ENCODE peak calls at places on chromosomes 7 and 10, in ten cellular contexts. One of them, this sample, is unnamed.

GRCh38 chr7:128361463-128362441 is at the start of gene PRRT4:
- DNase-seq in fibroblast of lung: no peak
- DNase-seq in HT-29: no peak
- DNase-seq in NCI-H1092 treated with DMSO at 0.1 percent for 48 hours: peak
- DNase-seq in NT2/D1: no peak
- DNase-seq in M059J: no peak
- DNase-seq in stimulated activated CD4-positive, alpha-beta T cell treated with anti-CD3 and anti-CD28 coated beads, Interleukin-15, amount 100 ng/mL, for 24 hours: peak
- DNase-seq in pancreas: peak
- DNase-seq in GM03348: peak
- DNase-seq in NCI-H774: no peak
- DNase-seq in this sample: no peak

GRCh38 chr10:50538473-50539398 is 85.0 kb downstream of the SGMS1 start:
- DNase-seq in fibroblast of lung: no peak
- DNase-seq in HT-29: no peak
- DNase-seq in NCI-H1092 treated with DMSO at 0.1 percent for 48 hours: no peak
- DNase-seq in NT2/D1: no peak
- DNase-seq in M059J: no peak
- DNase-seq in stimulated activated CD4-positive, alpha-beta T cell treated with anti-CD3 and anti-CD28 coated beads, Interleukin-15, amount 100 ng/mL, for 24 hours: peak
- DNase-seq in pancreas: no peak
- DNase-seq in GM03348: no peak
- DNase-seq in NCI-H774: no peak
- DNase-seq in this sample: peak

GRCh38 chr7:64504581-64505120 is 58.2 kb downstream of the ZNF680 start:
- DNase-seq in fibroblast of lung: no peak
- DNase-seq in HT-29: no peak
- DNase-seq in NCI-H1092 treated with DMSO at 0.1 percent for 48 hours: no peak
- DNase-seq in NT2/D1: no peak
- DNase-seq in M059J: peak
- DNase-seq in stimulated activated CD4-positive, alpha-beta T cell treated with anti-CD3 and anti-CD28 coated beads, Interleukin-15, amount 100 ng/mL, for 24 hours: no peak
- DNase-seq in pancreas: no peak
- DNase-seq in GM03348: no peak
- DNase-seq in NCI-H774: no peak
- DNase-seq in this sample: no peak

GRCh38 chr7:29102554-29103151 is 43.7 kb downstream of the CPVL start:
- DNase-seq in fibroblast of lung: peak
- DNase-seq in HT-29: peak
- DNase-seq in NCI-H1092 treated with DMSO at 0.1 percent for 48 hours: peak
- DNase-seq in NT2/D1: peak
- DNase-seq in M059J: peak
- DNase-seq in stimulated activated CD4-positive, alpha-beta T cell treated with anti-CD3 and anti-CD28 coated beads, Interleukin-15, amount 100 ng/mL, for 24 hours: peak
- DNase-seq in pancreas: peak
- DNase-seq in GM03348: peak
- DNase-seq in NCI-H774: peak
- DNase-seq in this sample: no peak

GRCh38 chr10:79559726-79560125 is 481 bp downstream of the SFTPA2 start:
- DNase-seq in fibroblast of lung: no peak
- DNase-seq in HT-29: peak
- DNase-seq in NCI-H1092 treated with DMSO at 0.1 percent for 48 hours: no peak
- DNase-seq in NT2/D1: no peak
- DNase-seq in M059J: peak
- DNase-seq in stimulated activated CD4-positive, alpha-beta T cell treated with anti-CD3 and anti-CD28 coated beads, Interleukin-15, amount 100 ng/mL, for 24 hours: no peak
- DNase-seq in pancreas: no peak
- DNase-seq in GM03348: peak
- DNase-seq in NCI-H774: no peak
- DNase-seq in this sample: no peak

GRCh38 chr7:153920897-153921296 is 131.3 kb upstream of the DPP6 start:
- DNase-seq in fibroblast of lung: no peak
- DNase-seq in HT-29: no peak
- DNase-seq in NCI-H1092 treated with DMSO at 0.1 percent for 48 hours: no peak
- DNase-seq in NT2/D1: no peak
- DNase-seq in M059J: no peak
- DNase-seq in stimulated activated CD4-positive, alpha-beta T cell treated with anti-CD3 and anti-CD28 coated beads, Interleukin-15, amount 100 ng/mL, for 24 hours: no peak
- DNase-seq in pancreas: no peak
- DNase-seq in GM03348: no peak
- DNase-seq in NCI-H774: no peak
- DNase-seq in this sample: no peak

GRCh38 chr10:70652761-70653657 is 19.3 kb upstream of the ADAMTS14 start:
- DNase-seq in fibroblast of lung: peak
- DNase-seq in HT-29: no peak
- DNase-seq in NCI-H1092 treated with DMSO at 0.1 percent for 48 hours: no peak
- DNase-seq in NT2/D1: no peak
- DNase-seq in M059J: peak
- DNase-seq in stimulated activated CD4-positive, alpha-beta T cell treated with anti-CD3 and anti-CD28 coated beads, Interleukin-15, amount 100 ng/mL, for 24 hours: no peak
- DNase-seq in pancreas: no peak
- DNase-seq in GM03348: peak
- DNase-seq in NCI-H774: no peak
- DNase-seq in this sample: no peak

GRCh38 chr10:98041352-98042043 is 11.1 kb upstream of the CRTAC1 start:
- DNase-seq in fibroblast of lung: peak
- DNase-seq in HT-29: peak
- DNase-seq in NCI-H1092 treated with DMSO at 0.1 percent for 48 hours: peak
- DNase-seq in NT2/D1: peak
- DNase-seq in M059J: peak
- DNase-seq in stimulated activated CD4-positive, alpha-beta T cell treated with anti-CD3 and anti-CD28 coated beads, Interleukin-15, amount 100 ng/mL, for 24 hours: peak
- DNase-seq in pancreas: peak
- DNase-seq in GM03348: peak
- DNase-seq in NCI-H774: no peak
- DNase-seq in this sample: peak

GRCh38 chr7:101744588-101744987 is 72.8 kb upstream of the CUX1 start:
- DNase-seq in fibroblast of lung: no peak
- DNase-seq in HT-29: no peak
- DNase-seq in NCI-H1092 treated with DMSO at 0.1 percent for 48 hours: no peak
- DNase-seq in NT2/D1: no peak
- DNase-seq in M059J: no peak
- DNase-seq in stimulated activated CD4-positive, alpha-beta T cell treated with anti-CD3 and anti-CD28 coated beads, Interleukin-15, amount 100 ng/mL, for 24 hours: no peak
- DNase-seq in pancreas: no peak
- DNase-seq in GM03348: no peak
- DNase-seq in NCI-H774: no peak
- DNase-seq in this sample: no peak

GRCh38 chr10:100791254-100792058 is 46.1 kb downstream of the PAX2 start:
- DNase-seq in fibroblast of lung: no peak
- DNase-seq in HT-29: no peak
- DNase-seq in NCI-H1092 treated with DMSO at 0.1 percent for 48 hours: no peak
- DNase-seq in NT2/D1: no peak
- DNase-seq in M059J: no peak
- DNase-seq in stimulated activated CD4-positive, alpha-beta T cell treated with anti-CD3 and anti-CD28 coated beads, Interleukin-15, amount 100 ng/mL, for 24 hours: no peak
- DNase-seq in pancreas: no peak
- DNase-seq in GM03348: no peak
- DNase-seq in NCI-H774: no peak
- DNase-seq in this sample: no peak

GRCh38 chr10:58981051-58981450 is 195.4 kb upstream of the PHYHIPL start:
- DNase-seq in fibroblast of lung: no peak
- DNase-seq in HT-29: no peak
- DNase-seq in NCI-H1092 treated with DMSO at 0.1 percent for 48 hours: no peak
- DNase-seq in NT2/D1: no peak
- DNase-seq in M059J: no peak
- DNase-seq in stimulated activated CD4-positive, alpha-beta T cell treated with anti-CD3 and anti-CD28 coated beads, Interleukin-15, amount 100 ng/mL, for 24 hours: no peak
- DNase-seq in pancreas: no peak
- DNase-seq in GM03348: no peak
- DNase-seq in NCI-H774: no peak
- DNase-seq in this sample: no peak